ENCODE peak calls at places on chromosomes 11 and 22, in four cellular contexts. O is Peyer's patch, S is transverse colon, M is A549. D is an unnamed sample.

GRCh38 chr11:118310271-118310670 is 5.7 kb downstream of the CD3E start:
- DNase-seq in O (no peak), S (no peak), M (no peak), D (no peak)

GRCh38 chr22:45526263-45526662 is 23.6 kb downstream of the FBLN1 start:
- DNase-seq in O (no peak), S (no peak), M (no peak), D (peak; percentile 85)

GRCh38 chr22:46272762-46273431 is 5.1 kb downstream of the TTC38 start:
- DNase-seq in O (peak; percentile 34), S (no peak), M (no peak), D (no peak)

GRCh38 chr11:63769719-63770443 is 1.3 kb upstream of the ZFTA start:
- DNase-seq in O (no peak), S (no peak), M (no peak), D (peak; percentile 67)

GRCh38 chr11:17102447-17102846 is 25.0 kb upstream of the RPS13 start:
- DNase-seq in O (no peak), S (no peak), M (no peak), D (no peak)

GRCh38 chr11:75884321-75884720 is 69.3 kb downstream of the UVRAG start:
- DNase-seq in O (no peak), S (no peak), M (no peak), D (no peak)

GRCh38 chr11:67458266-67458665 is 3.1 kb downstream of the CABP4 start:
- DNase-seq in O (no peak), S (no peak), M (no peak), D (peak; percentile 58)

GRCh38 chr11:58023435-58023931 is at the start of gene OR9Q1:
- DNase-seq in O (no peak), S (no peak), M (no peak), D (no peak)

GRCh38 chr11:130163346-130164220 is 4.0 kb downstream of the ST14 start:
- DNase-seq in O (no peak), S (peak; percentile 63), M (peak; percentile 19), D (no peak)

GRCh38 chr11:61968758-61969390 is 1.4 kb upstream of the FTH1 start:
- DNase-seq in O (no peak), S (no peak), M (no peak), D (peak; percentile 62)

GRCh38 chr11:17012712-17013547 is 1.3 kb downstream of the PLEKHA7 start:
- DNase-seq in O (peak; percentile 86), S (peak; percentile 75), M (peak; percentile 91), D (peak; percentile 74)

GRCh38 chr11:65434667-65435179 is 12.1 kb downstream of the NEAT1 start:
- DNase-seq in O (no peak), S (peak; percentile 7), M (peak; percentile 17), D (peak; percentile 52)

GRCh38 chr11:131656839-131657211 is 286.4 kb downstream of the NTM start:
- DNase-seq in O (no peak), S (no peak), M (no peak), D (no peak)

GRCh38 chr11:67780056-67780455 is 105.6 kb upstream of the ALDH3B2 start:
- DNase-seq in O (no peak), S (no peak), M (no peak), D (no peak)

GRCh38 chr11:27926469-27926868 is 181.5 kb downstream of the KIF18A start:
- DNase-seq in O (no peak), S (no peak), M (no peak), D (no peak)

GRCh38 chr11:21909145-21909544 is 283.7 kb upstream of the ANO5 start:
- DNase-seq in O (no peak), S (no peak), M (peak; percentile 38), D (no peak)

GRCh38 chr11:114185436-114185835 is 110.8 kb upstream of the NNMT start:
- DNase-seq in O (no peak), S (no peak), M (no peak), D (no peak)

GRCh38 chr11:110373061-110373702 is 56.6 kb upstream of the FDX1 start:
- DNase-seq in O (no peak), S (no peak), M (peak; percentile 31), D (no peak)

GRCh38 chr22:21855715-21856114 is 11.7 kb downstream of the MAPK1 start:
- DNase-seq in O (no peak), S (no peak), M (no peak), D (no peak)

GRCh38 chr11:43359432-43359818 is 705 bp downstream of the TTC17 start:
- DNase-seq in O (no peak), S (peak; percentile 30), M (peak; percentile 15), D (no peak)

GRCh38 chr11:120212259-120212888 is 1.5 kb downstream of the OAF start:
- DNase-seq in O (no peak), S (no peak), M (no peak), D (no peak)

GRCh38 chr11:2101171-2101675 is 38.0 kb downstream of the IGF2 start:
- DNase-seq in O (no peak), S (no peak), M (no peak), D (peak; percentile 41)

GRCh38 chr11:69005631-69006368 is 7.2 kb downstream of the MRGPRF start:
- DNase-seq in O (peak; percentile 41), S (no peak), M (no peak), D (peak; percentile 69)

GRCh38 chr11:83666149-83666548 is 380.0 kb upstream of the CCDC90B start:
- DNase-seq in O (no peak), S (no peak), M (no peak), D (no peak)
- TF ChIP-seq POLR2A in O (no peak), S (no peak), M (no peak), D (no peak)

GRCh38 chr22:24140357-24140756 is 40.9 kb upstream of the SUSD2 start:
- DNase-seq in O (no peak), S (no peak), M (no peak), D (no peak)
- H3K4me1 ChIP-seq in O (peaks cover 28% of the 10 kb centered on the region), S (peaks cover 14% of the 10 kb centered on the region), M (peaks cover 5% of the 10 kb centered on the region), D (peaks cover 59% of the 10 kb centered on the region)

GRCh38 chr11:14503023-14503422 is 3.4 kb upstream of the COPB1 start:
- DNase-seq in O (no peak), S (no peak), M (no peak), D (no peak)

GRCh38 chr11:14500181-14500651 is 605 bp upstream of the COPB1 start:
- DNase-seq in O (peak; percentile 64), S (peak; percentile 68), M (peak; percentile 48), D (no peak)

GRCh38 chr11:14502039-14502438 is 2.4 kb upstream of the COPB1 start:
- DNase-seq in O (no peak), S (no peak), M (no peak), D (no peak)

GRCh38 chr11:14499178-14499559 is 442 bp downstream of the COPB1 start:
- DNase-seq in O (no peak), S (peak; percentile 53), M (peak; percentile 19), D (peak; percentile 73)

DNA sequence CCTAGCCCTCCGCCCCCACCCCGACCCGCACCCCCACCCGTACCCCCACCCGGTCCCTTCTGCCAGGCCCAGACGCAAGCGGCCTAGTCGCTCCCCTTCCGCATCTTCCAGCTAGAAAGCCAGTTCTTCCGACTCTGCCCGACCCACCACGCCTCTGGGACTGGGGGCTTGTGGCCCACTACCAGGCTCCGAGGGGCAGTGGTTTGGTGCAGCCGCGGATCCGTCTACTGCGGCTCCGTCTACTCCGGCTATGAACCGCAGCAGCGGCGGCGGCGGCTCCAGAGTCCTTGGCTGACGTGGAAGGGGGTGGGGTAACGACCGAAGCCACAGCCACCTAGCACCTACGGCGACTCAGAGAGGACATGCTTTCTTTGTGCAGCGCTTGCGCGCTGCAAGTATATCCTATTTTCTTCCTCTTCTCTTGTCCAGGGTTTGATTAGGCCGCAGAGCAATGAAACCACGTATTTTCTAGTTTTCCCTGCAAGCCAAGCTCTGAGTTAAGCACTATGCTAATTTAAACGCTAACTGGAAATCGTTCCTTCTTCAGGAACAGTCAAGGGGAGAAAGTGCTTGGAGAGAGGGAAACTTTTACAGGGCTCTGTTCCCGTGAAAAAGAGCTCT is at the start of gene COPB1:
- DNase-seq in O (peak; percentile 94), S (peak; percentile 95), M (peak; percentile 96), D (peak; percentile 95)
- TF ChIP-seq POLR2A in O (peak; percentile 97), S (peak; percentile 96), M (peak; percentile 89), D (peak; percentile 72)

DNA sequence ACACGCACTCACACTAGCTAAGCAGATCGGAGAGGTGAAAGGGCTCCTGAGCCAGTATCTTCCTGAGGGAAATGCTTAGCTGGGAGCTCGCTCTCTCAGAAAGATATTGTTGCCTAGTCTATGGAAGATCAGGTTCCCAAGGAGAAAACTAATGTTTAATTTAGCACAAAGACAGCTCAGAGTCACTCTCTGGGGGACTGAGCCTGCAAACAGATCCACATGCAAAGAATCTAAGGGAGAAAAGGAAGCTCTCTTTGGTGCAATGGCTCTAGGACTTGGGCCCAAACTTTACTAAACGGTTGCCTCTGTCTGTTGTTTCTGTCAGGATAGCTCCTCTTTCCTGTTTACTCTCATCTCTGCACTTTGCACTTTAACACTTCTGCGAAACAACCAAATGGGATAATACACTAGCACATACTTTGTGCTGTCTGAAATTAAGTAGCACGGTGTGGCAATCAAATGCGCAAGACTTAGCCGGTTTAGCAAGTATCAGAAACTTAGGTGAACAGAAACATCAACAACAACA is 10.7 kb downstream of the MAML2 start:
- DNase-seq in O (no peak), S (no peak), M (no peak), D (no peak)
- H3K4me1 ChIP-seq in O (peaks cover 34% of the 10 kb centered on the region), S (peaks cover 40% of the 10 kb centered on the region), M (peaks cover 36% of the 10 kb centered on the region), D (peaks cover 48% of the 10 kb centered on the region)

GRCh38 chr22:41935015-41935908 is 8.7 kb upstream of the TNFRSF13C start:
- DNase-seq in O (no peak), S (no peak), M (no peak), D (no peak)

GRCh38 chr22:41943661-41944209 is 3.2 kb downstream of the CENPM start:
- DNase-seq in O (no peak), S (peak; percentile 69), M (no peak), D (no peak)

GRCh38 chr22:41936894-41937169 is 10.1 kb downstream of the CENPM start:
- DNase-seq in O (no peak), S (no peak), M (no peak), D (no peak)

GRCh38 chr22:41940853-41941765 is 5.8 kb downstream of the CENPM start:
- DNase-seq in O (peak; percentile 90), S (peak; percentile 92), M (peak; percentile 74), D (peak; percentile 91)

DNA sequence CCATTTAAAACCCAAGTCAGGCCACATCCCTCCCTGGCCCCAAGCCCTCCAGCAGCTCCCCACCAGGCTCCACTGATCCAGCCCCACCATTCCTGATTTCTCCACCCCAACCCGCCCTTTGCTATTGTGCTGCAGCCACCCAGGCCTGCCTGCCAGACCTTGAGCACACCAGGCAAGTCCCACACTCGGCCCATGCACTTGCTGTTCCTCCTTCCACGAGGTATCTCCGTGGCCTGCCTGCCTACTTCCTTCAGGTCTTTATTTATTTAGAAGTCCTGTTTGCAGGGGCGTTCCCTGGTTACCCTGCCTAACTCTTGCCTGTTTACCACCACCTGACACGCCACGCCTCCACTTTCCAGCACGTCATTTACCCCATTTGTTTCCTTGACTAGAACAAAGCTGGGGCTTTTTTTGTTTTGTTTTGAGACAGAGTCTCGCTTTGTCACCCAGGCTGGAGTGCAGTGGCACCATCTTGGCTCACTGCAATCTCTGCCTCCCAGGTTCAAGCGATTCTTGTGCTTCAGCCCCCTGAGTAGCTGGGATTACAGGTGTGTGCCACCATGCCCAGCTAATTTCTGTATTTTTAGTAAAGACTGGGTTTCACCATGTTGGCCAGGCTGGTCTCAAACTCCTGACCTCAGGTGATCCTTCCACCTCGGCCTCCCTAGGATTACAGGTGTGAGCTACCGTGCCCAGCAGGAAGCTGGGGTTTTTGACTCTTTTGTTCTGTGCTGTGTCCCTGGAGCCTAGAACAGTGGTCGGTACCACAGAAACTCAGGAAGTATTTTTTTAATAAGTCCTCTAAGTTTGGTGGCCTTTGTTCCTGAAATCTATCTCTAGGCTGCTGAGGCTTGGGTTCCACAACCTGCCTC is 6.7 kb downstream of the CENPM start:
- DNase-seq in O (peak; percentile 80), S (peak; percentile 94), M (peak; percentile 67), D (no peak)
- TF ChIP-seq POLR2A in O (peak; percentile 73), S (peak; percentile 92), M (no peak), D (no peak)

GRCh38 chr11:134028368-134028920 is 40.4 kb upstream of the JAM3 start:
- DNase-seq in O (no peak), S (no peak), M (no peak), D (no peak)
- H3K4me1 ChIP-seq in O (peaks cover 12% of the 10 kb centered on the region), S (peaks cover 8% of the 10 kb centered on the region), M (no peaks in the 10 kb centered on the region), D (peaks cover 14% of the 10 kb centered on the region)

GRCh38 chr22:49970528-49971231 is 10.1 kb downstream of the PIM3 start:
- DNase-seq in O (peak; percentile 98), S (peak; percentile 96), M (peak; percentile 98), D (peak; percentile 98)
- TF ChIP-seq POLR2A in O (peak; percentile 97), S (peak; percentile 91), M (peak; percentile 53), D (peak; percentile 66)

D was measured in sigmoid colon.